ENCODE peak calls at places on chromosome 2, in seven cellular contexts. D is breast epithelium, W is choroid plexus epithelial cell, S is ovary, P is GM13976, M is brain microvascular endothelial cell, I is OCI-LY7. Q is an unnamed sample.

GRCh38 chr2:201779996-201780673 is 598 bp downstream of the ALS2 start:
- DNase-seq in P (peak), W (peak), M (peak), S (no peak), D (no peak), I (peak), Q (peak)

GRCh38 chr2:46876741-46877384 is 38.7 kb downstream of the MCFD2 start:
- DNase-seq in D (no peak), M (peak), S (no peak), P (no peak), I (peak), W (peak), Q (no peak)

GRCh38 chr2:119119076-119119710 is 39.4 kb downstream of the C1QL2 start:
- DNase-seq in M (no peak), D (no peak), W (no peak), S (no peak), P (no peak), I (no peak), Q (no peak)

GRCh38 chr2:235745597-235745996 is 251.8 kb downstream of the AGAP1 start:
- DNase-seq in D (no peak), I (no peak), P (no peak), M (peak), S (no peak), W (no peak), Q (no peak)

GRCh38 chr2:240820607-240821428 is 799 bp upstream of the KIF1A start:
- DNase-seq in P (peak), I (no peak), D (no peak), M (no peak), S (no peak), W (no peak), Q (no peak)

GRCh38 chr2:187575081-187576067 is 21.1 kb upstream of the TFPI start:
- DNase-seq in S (no peak), W (peak), M (no peak), D (no peak), P (no peak), I (no peak), Q (no peak)

GRCh38 chr2:201432551-201433388 is 18.5 kb downstream of the TRAK2 start:
- DNase-seq in M (peak), W (peak), S (no peak), I (no peak), D (no peak), P (no peak), Q (no peak)

GRCh38 chr2:35503311-35503710 is 852.3 kb upstream of the CRIM1 start:
- DNase-seq in I (no peak), D (no peak), S (no peak), W (no peak), M (no peak), P (no peak), Q (no peak)

GRCh38 chr2:10097352-10098148 is 17.3 kb upstream of the CYS1 start:
- DNase-seq in P (peak), S (peak), W (peak), D (no peak), M (peak), I (peak), Q (peak)

GRCh38 chr2:148209598-148209997 is 188.7 kb downstream of the MBD5 start:
- DNase-seq in W (peak), M (peak), I (peak), P (no peak), D (no peak), S (no peak), Q (no peak)

GRCh38 chr2:172195836-172196376 is 93.2 kb upstream of the DLX2 start:
- DNase-seq in M (no peak), S (no peak), I (no peak), P (no peak), W (no peak), D (no peak), Q (no peak)

GRCh38 chr2:25617948-25618646 is 55.3 kb downstream of the DTNB start:
- DNase-seq in W (peak), I (no peak), P (no peak), M (peak), D (no peak), S (no peak), Q (no peak)

GRCh38 chr2:169892951-169893350 is 65.7 kb downstream of the UBR3 start:
- DNase-seq in D (no peak), M (no peak), I (no peak), S (no peak), W (peak), P (no peak), Q (no peak)

GRCh38 chr2:113103958-113104627 is 23.3 kb upstream of the IL1RN start:
- DNase-seq in I (no peak), S (no peak), M (no peak), D (no peak), W (no peak), P (no peak), Q (no peak)

GRCh38 chr2:231925303-231926179 is 655 bp downstream of the NPPC start:
- DNase-seq in P (peak), I (peak), S (peak), W (peak), D (peak), M (peak), Q (peak)

GRCh38 chr2:151289972-151290335 is 486 bp upstream of the NMI start:
- DNase-seq in S (peak), M (no peak), I (no peak), D (peak), P (no peak), W (no peak), Q (peak)

GRCh38 chr2:68319397-68320117 is at the start of gene CNRIP1:
- DNase-seq in W (peak), P (peak), S (peak), M (peak), I (no peak), D (no peak), Q (peak)

GRCh38 chr2:41127351-41127750 is 675.5 kb upstream of the SLC8A1 start:
- DNase-seq in D (no peak), P (no peak), I (no peak), M (no peak), S (no peak), W (no peak), Q (no peak)

GRCh38 chr2:120812866-120813265 is 77.2 kb downstream of the GLI2 start:
- DNase-seq in M (no peak), S (no peak), P (no peak), D (no peak), I (no peak), W (no peak), Q (no peak)

GRCh38 chr2:60608679-60609078 is 55.2 kb upstream of the BCL11A start:
- DNase-seq in P (no peak), I (no peak), W (peak), D (no peak), S (no peak), M (no peak), Q (no peak)

DNA sequence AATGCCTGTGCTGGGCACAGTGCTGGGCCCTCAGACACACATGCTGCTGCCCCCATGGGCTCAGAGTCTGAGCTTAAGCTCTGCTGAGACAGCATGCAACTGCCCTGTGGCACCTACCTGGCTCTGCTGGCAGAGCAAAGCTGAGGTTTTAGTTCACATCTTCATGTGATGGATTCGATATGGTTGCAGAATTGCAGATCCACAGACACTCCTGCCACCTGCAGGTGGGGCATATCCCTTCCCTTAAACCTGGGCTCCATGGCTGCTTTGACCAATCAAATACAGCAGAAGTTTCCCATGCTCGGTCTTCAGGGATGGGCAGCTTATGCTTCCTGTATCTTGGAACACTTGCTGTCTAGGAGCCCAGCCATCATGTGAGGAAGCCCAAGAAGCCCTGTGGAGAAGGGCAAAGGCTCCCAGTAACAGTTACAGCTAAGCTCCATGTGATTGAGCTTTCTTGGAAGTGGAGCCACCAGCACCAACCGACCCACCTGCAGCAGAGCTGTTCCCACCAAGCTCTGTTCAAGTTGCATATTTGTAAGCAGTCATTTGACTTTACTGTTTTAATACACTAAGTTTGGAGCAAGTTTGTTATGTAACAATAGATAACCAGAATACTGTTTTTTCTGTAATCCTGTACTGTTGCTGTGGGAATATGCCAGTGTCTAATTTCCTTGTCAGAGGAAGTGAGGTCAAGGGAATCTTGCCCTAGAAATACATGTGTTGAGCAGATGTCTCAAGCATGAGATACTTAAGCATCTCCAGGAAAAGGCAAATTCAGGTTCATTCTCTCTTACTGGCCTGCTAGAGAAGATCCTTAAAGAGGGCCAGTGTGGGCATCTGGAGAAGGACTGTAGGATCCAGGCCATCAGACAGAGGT is 79.3 kb downstream of the SH3RF3 start:
- DNase-seq in W (peak), M (no peak), S (no peak), P (no peak), D (no peak), I (no peak), Q (no peak)
- TF ChIP-seq CTCF in W (peak), M (peak), S (no peak), P (no peak), D (no peak), I (peak), Q (peak)

GRCh38 chr2:197310271-197310939 is at the start of gene ANKRD44:
- DNase-seq in D (peak), M (peak), W (peak), I (peak), S (peak), P (peak), Q (peak)
- TF ChIP-seq CTCF in D (peak), M (peak), W (peak), I (peak), S (peak), P (peak), Q (peak)

GRCh38 chr2:127643698-127644660 is 2.0 kb upstream of the GPR17 start:
- DNase-seq in D (no peak), S (no peak), I (no peak), P (no peak), M (no peak), W (no peak), Q (no peak)
- TF ChIP-seq CTCF in D (no peak), S (no peak), I (peak), P (no peak), M (peak), W (no peak), Q (no peak)

GRCh38 chr2:102703305-102703704 is 58.5 kb upstream of the TMEM182 start:
- DNase-seq in P (no peak), D (no peak), W (no peak), M (no peak), S (no peak), I (no peak), Q (no peak)
- TF ChIP-seq CTCF in P (no peak), D (no peak), W (no peak), M (no peak), S (no peak), I (no peak), Q (no peak)

GRCh38 chr2:30300456-30301221 is 69.3 kb downstream of the LBH start:
- DNase-seq in M (peak), D (no peak), W (peak), S (peak), P (no peak), I (no peak), Q (no peak)
- TF ChIP-seq CTCF in M (no peak), D (no peak), W (no peak), S (no peak), P (no peak), I (no peak), Q (no peak)

Q was measured in GM10248.